ENCODE peak calls at places on chromosomes 5 and 9, in ten cellular contexts. M is T-helper 2 cell, I is frontal cortex, N is cardiac fibroblast, G is ELR, A is T follicular helper cell, H is H54, O is astrocyte of the spinal cord, K is fibroblast of lung, Y is BJ. X is an unnamed sample.

GRCh38 chr5:61758711-61759110 is 426.7 kb downstream of the ZSWIM6 start:
- DNase-seq in M (no peak), I (no peak), N (no peak), G (no peak), A (no peak), H (no peak), O (no peak), K (no peak), Y (no peak), X (no peak)

GRCh38 chr9:136448655-136449054 is 9.0 kb upstream of the INPP5E start:
- DNase-seq in M (no peak), I (no peak), N (no peak), G (no peak), A (no peak), H (no peak), O (no peak), K (no peak), Y (no peak), X (no peak)

GRCh38 chr9:82586918-82587356 is 476.0 kb downstream of the RASEF start:
- DNase-seq in M (no peak), I (no peak), N (no peak), G (no peak), A (no peak), H (no peak), O (no peak), K (no peak), Y (no peak), X (no peak)

GRCh38 chr5:5418006-5418405 is 4.5 kb upstream of the ICE1 start:
- DNase-seq in M (no peak), I (no peak), N (no peak), G (peak), A (no peak), H (no peak), O (no peak), K (no peak), Y (no peak), X (no peak)

GRCh38 chr5:153767221-153768218 is 271.2 kb downstream of the FAM114A2 start:
- DNase-seq in M (no peak), I (no peak), N (no peak), G (no peak), A (no peak), H (no peak), O (no peak), K (no peak), Y (no peak), X (peak)

GRCh38 chr9:104177003-104177611 is 83.0 kb downstream of the SMC2 start:
- DNase-seq in M (no peak), I (no peak), N (peak), G (peak), A (no peak), H (no peak), O (no peak), K (no peak), Y (no peak), X (peak)

GRCh38 chr5:154603978-154604679 is 126.1 kb upstream of the HAND1 start:
- DNase-seq in M (no peak), I (no peak), N (peak), G (peak), A (no peak), H (peak), O (no peak), K (peak), Y (no peak), X (no peak)

GRCh38 chr5:7372399-7372798 is 23.5 kb upstream of the ADCY2 start:
- DNase-seq in M (no peak), I (no peak), N (no peak), G (no peak), A (no peak), H (no peak), O (no peak), K (no peak), Y (no peak), X (no peak)

GRCh38 chr9:82031538-82032280 is 43.1 kb downstream of the SPATA31D1 start:
- DNase-seq in M (no peak), I (no peak), N (peak), G (peak), A (no peak), H (peak), O (peak), K (peak), Y (peak), X (peak)

GRCh38 chr9:124438091-124438490 is 12.2 kb upstream of the ADGRD2 start:
- DNase-seq in M (no peak), I (no peak), N (no peak), G (no peak), A (no peak), H (no peak), O (no peak), K (no peak), Y (no peak), X (no peak)

X was measured in G401.